ENCODE peak calls at places on chromosomes 2 and 18, in seven cellular contexts. G is IMR-90, R is A549, H is lower lobe of right lung, P is sigmoid colon, Y is fibroblast of lung, V is esophagus squamous epithelium. U is an unnamed sample.

GRCh38 chr2:85844486-85844885 is 44.3 kb downstream of the ST3GAL5 start:
- DNase-seq in G (peak; percentile 63), R (no peak), H (no peak), P (no peak), Y (peak; percentile 23), V (no peak), U (no peak)

GRCh38 chr2:227460079-227460485 is 11.9 kb upstream of the AGFG1 start:
- DNase-seq in G (peak; percentile 65), R (no peak), H (no peak), P (no peak), Y (peak; percentile 77), V (no peak), U (no peak)

GRCh38 chr2:8565399-8566154 is 116.3 kb upstream of the ID2 start:
- DNase-seq in G (no peak), R (no peak), H (no peak), P (peak; percentile 37), Y (no peak), V (no peak), U (no peak)

GRCh38 chr2:134683561-134684112 is 35.2 kb downstream of the TMEM163 start:
- DNase-seq in G (no peak), R (peak; percentile 29), H (no peak), P (no peak), Y (no peak), V (no peak), U (no peak)

GRCh38 chr18:2302012-2302411 is 269.3 kb downstream of the METTL4 start:
- DNase-seq in G (no peak), R (no peak), H (no peak), P (no peak), Y (no peak), V (no peak), U (no peak)

GRCh38 chr18:6859676-6860422 is 130.3 kb downstream of the ARHGAP28 start:
- DNase-seq in G (peak; percentile 39), R (no peak), H (no peak), P (no peak), Y (no peak), V (no peak), U (no peak)

GRCh38 chr2:239765076-239765845 is 259.9 kb downstream of the NDUFA10 start:
- DNase-seq in G (no peak), R (no peak), H (peak; percentile 20), P (peak; percentile 51), Y (no peak), V (no peak), U (no peak)

GRCh38 chr2:48927355-48927754 is 171.8 kb upstream of the LHCGR start:
- DNase-seq in G (no peak), R (no peak), H (no peak), P (no peak), Y (no peak), V (no peak), U (no peak)

GRCh38 chr2:157468931-157469708 is 25.2 kb upstream of the CYTIP start:
- DNase-seq in G (peak; percentile 71), R (no peak), H (no peak), P (no peak), Y (peak; percentile 12), V (no peak), U (no peak)

GRCh38 chr2:27776097-27776496 is 4.6 kb downstream of the MRPL33 start:
- DNase-seq in G (peak; percentile 53), R (no peak), H (no peak), P (peak; percentile 87), Y (peak; percentile 36), V (no peak), U (peak; percentile 48)

GRCh38 chr2:189142893-189143759 is 36.4 kb downstream of the COL5A2 start:
- DNase-seq in G (peak; percentile 36), R (peak; percentile 80), H (no peak), P (no peak), Y (peak; percentile 54), V (no peak), U (no peak)

GRCh38 chr18:69998523-69998987 is 50.9 kb upstream of the CD226 start:
- DNase-seq in G (no peak), R (no peak), H (no peak), P (no peak), Y (no peak), V (no peak), U (no peak)

GRCh38 chr2:176680916-176681315 is 411.7 kb downstream of the MTX2 start:
- DNase-seq in G (peak; percentile 2), R (no peak), H (no peak), P (no peak), Y (peak; percentile 65), V (no peak), U (no peak)

GRCh38 chr18:47150824-47151366 is 595 bp upstream of the HDHD2 start:
- DNase-seq in G (no peak), R (no peak), H (no peak), P (no peak), Y (no peak), V (no peak), U (no peak)

GRCh38 chr2:177929662-177930522 is 142.7 kb downstream of the PDE11A start:
- DNase-seq in G (no peak), R (peak; percentile 29), H (no peak), P (no peak), Y (no peak), V (no peak), U (no peak)

GRCh38 chr18:21826196-21826595 is 85.6 kb downstream of the MIB1 start:
- DNase-seq in G (peak; percentile 70), R (no peak), H (no peak), P (no peak), Y (peak; percentile 61), V (no peak), U (no peak)

DNA sequence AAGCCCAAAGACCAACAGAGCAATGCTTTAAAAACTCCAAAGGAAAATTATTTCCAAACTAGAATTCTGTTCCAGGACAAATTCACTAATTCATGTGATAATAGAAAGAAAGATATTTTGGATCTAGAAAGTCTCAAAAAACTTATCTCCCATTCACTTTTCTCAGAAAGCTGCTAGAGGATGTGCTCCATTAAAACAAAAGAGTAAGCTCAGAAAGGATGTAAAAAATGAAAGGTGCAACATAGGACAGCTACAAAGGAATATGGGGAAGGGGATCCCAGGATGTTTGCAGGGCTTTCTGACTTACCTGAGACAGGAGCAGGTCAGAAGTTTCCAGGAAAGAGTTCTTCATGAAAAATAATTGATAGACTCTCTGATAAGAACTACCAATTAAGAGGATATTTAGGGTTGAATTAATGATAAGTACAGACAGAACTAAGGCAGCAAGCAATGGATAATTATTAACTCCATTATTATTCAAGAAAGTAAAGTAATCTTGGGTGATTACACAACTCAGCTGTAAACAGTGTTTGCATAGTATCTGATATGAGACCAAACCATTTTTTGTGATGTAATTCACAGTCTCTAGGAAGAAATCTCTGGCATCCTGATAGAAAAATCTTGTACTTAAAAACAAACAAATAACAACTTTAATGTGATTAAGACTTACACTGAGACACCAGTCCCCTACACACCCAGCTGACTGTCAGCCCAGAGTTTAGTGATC is 20.9 kb downstream of the LYG1 start:
- DNase-seq in G (no peak), R (no peak), H (no peak), P (no peak), Y (no peak), V (no peak), U (no peak)
- H3K9me3 ChIP-seq in G (peaks cover 4% of the 10 kb centered on the region), R (peaks cover 4% of the 10 kb centered on the region), H (no peaks in the 10 kb centered on the region), P (no peaks in the 10 kb centered on the region), Y (no peaks in the 10 kb centered on the region), V (no peaks in the 10 kb centered on the region), U (no peaks in the 10 kb centered on the region)

DNA sequence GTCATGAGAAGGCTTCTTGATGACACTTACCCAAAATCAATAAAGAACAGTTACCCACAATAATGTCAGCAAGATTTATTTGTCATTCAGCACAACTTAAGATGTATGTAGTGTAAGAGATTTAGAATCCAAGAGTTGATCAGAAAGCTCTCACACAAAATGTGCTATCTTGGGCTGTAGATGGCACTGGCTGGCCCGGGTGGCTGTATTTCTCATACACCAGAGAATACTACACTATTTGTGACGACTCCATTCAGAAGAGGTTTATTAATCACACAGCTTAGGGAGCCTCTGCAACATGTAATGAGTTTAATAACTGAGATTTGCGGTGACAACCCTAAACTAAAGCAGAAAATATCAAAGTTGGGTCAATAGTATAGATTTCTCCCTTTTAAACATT is 530.4 kb upstream of the KLHL29 start:
- DNase-seq in G (no peak), R (no peak), H (no peak), P (no peak), Y (no peak), V (no peak), U (no peak)
- H3K9me3 ChIP-seq in G (peaks cover 7% of the 10 kb centered on the region), R (no peaks in the 10 kb centered on the region), H (no peaks in the 10 kb centered on the region), P (no peaks in the 10 kb centered on the region), Y (no peaks in the 10 kb centered on the region), V (no peaks in the 10 kb centered on the region), U (no peaks in the 10 kb centered on the region)

GRCh38 chr18:55897101-55897500 is 309.1 kb upstream of the TCF4 start:
- DNase-seq in G (no peak), R (no peak), H (no peak), P (no peak), Y (no peak), V (no peak), U (no peak)
- H3K9me3 ChIP-seq in G (no peaks in the 10 kb centered on the region), R (no peaks in the 10 kb centered on the region), H (no peaks in the 10 kb centered on the region), P (no peaks in the 10 kb centered on the region), Y (no peaks in the 10 kb centered on the region), V (no peaks in the 10 kb centered on the region), U (no peaks in the 10 kb centered on the region)

GRCh38 chr2:153875801-153876466 is 4.2 kb downstream of the GALNT13 start:
- DNase-seq in G (no peak), R (no peak), H (no peak), P (no peak), Y (no peak), V (no peak), U (no peak)

GRCh38 chr2:153873062-153874048 is 1.6 kb downstream of the GALNT13 start:
- DNase-seq in G (no peak), R (peak; percentile 56), H (peak; percentile 26), P (no peak), Y (no peak), V (no peak), U (no peak)

GRCh38 chr2:153872311-153873061 is 764 bp downstream of the GALNT13 start:
- DNase-seq in G (no peak), R (peak; percentile 13), H (peak; percentile 28), P (no peak), Y (no peak), V (no peak), U (no peak)

GRCh38 chr2:153870308-153870707 is 1.4 kb upstream of the GALNT13 start:
- DNase-seq in G (no peak), R (peak; percentile 66), H (no peak), P (no peak), Y (no peak), V (no peak), U (no peak)

DNA sequence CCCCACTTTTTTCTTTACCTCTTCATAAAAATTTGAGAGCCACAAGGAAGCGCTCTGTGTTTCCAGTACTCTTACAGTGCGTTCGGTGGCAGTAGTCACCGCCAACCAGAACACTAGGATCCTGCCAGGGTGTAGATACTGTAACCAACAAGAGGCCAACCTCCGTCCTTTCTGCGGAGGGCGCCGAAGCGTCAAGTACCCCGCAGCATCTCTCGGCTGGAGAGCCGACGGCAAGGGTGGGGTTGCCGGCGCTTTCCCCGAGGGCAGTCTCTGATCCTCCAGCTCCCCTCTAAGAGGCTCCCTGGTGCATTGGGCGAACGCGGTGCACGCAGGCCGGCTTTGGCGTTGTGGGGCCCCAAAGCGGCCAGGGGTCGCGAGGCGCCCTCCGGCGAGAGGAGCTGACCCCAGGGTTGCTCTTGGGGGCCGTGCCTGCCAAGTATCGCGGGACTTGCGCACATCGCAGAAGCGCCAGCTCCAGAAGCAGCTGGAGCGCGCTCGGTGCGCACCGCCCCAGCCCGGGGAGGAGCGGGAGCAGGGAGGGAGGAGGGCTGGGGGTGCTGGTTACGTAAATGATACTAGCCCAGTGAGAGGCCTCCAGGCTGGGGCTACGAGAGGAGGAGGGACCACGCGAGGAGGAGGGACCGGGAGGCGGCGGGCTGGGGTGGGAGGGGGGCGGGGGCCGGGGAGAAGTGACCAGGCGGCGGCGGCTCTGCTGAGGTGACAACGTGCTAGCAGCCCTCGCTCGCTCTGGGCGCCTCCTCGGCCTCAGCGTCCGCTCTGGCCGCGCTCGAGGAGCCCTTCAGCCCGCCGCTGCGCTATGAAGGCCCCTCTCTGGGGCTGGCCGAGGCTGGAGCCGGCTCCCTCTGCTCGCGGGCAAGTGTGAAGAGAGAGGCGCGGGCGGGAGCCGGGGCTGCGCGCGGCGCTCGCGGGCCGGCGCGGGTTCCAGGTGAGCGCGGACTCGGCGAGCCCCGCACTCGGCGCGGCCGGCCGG is at the start of gene GALNT13:
- DNase-seq in G (no peak), R (peak; percentile 97), H (peak; percentile 60), P (peak; percentile 70), Y (peak; percentile 65), V (no peak), U (no peak)
- H3K9me3 ChIP-seq in G (peaks cover 8% of the 10 kb centered on the region), R (no peaks in the 10 kb centered on the region), H (no peaks in the 10 kb centered on the region), P (no peaks in the 10 kb centered on the region), Y (no peaks in the 10 kb centered on the region), V (no peaks in the 10 kb centered on the region), U (no peaks in the 10 kb centered on the region)